ENCODE peak calls at places on chromosomes 16 and 17, in eight cellular contexts. G is SK-N-MC, B is left ventricle myocardium inferior, X is GM23338, F is small intestine, S is tibial artery, O is OCI-LY7, J is heart right ventricle. A is an unnamed sample.
A peak's percentile ranks its signal among the peaks of the same experiment; 100 is the strongest.

GRCh38 chr16:86791287-86792074 is 213.1 kb downstream of the FOXL1 start:
- DNase-seq in G (no peak), F (no peak), X (peak; percentile 42), S (no peak), J (no peak), O (no peak), B (no peak), A (no peak)

GRCh38 chr17:41026668-41027471 is at the start of gene KRTAP1-5:
- DNase-seq in X (no peak), J (no peak), O (no peak), F (no peak), B (no peak), S (no peak), G (no peak), A (peak; percentile 89)

GRCh38 chr17:8300226-8300625 is 5.0 kb upstream of the SLC25A35 start:
- DNase-seq in B (no peak), S (no peak), F (no peak), O (no peak), G (no peak), X (no peak), J (no peak), A (no peak)

GRCh38 chr16:7182510-7183109 is 150.0 kb upstream of the RBFOX1 start:
- DNase-seq in G (no peak), J (no peak), O (no peak), B (no peak), S (no peak), F (no peak), X (peak; percentile 21), A (no peak)

GRCh38 chr17:68861602-68862001 is 93.6 kb downstream of the ABCA8 start:
- DNase-seq in X (no peak), B (no peak), O (no peak), G (no peak), S (no peak), F (no peak), J (no peak), A (no peak)

GRCh38 chr17:63516910-63517824 is 6.0 kb upstream of the KCNH6 start:
- DNase-seq in O (no peak), X (no peak), J (no peak), G (no peak), F (no peak), S (no peak), B (no peak), A (peak; percentile 89)

GRCh38 chr16:86575754-86576557 is 2.4 kb upstream of the FOXL1 start:
- DNase-seq in J (peak; percentile 86), S (peak; percentile 89), O (peak; percentile 63), B (peak; percentile 86), F (peak; percentile 44), X (peak; percentile 98), G (no peak), A (peak; percentile 95)

GRCh38 chr17:43733956-43734355 is 24.6 kb downstream of the SOST start:
- DNase-seq in F (no peak), S (no peak), O (no peak), G (no peak), X (no peak), J (no peak), B (no peak), A (no peak)

GRCh38 chr16:83051451-83051850 is 424.7 kb downstream of the CDH13 start:
- DNase-seq in F (no peak), J (no peak), O (no peak), G (no peak), X (no peak), S (no peak), B (no peak), A (no peak)

GRCh38 chr17:915416-916201 is 64.0 kb downstream of the NXN start:
- DNase-seq in O (no peak), B (no peak), G (peak; percentile 3), S (no peak), X (peak; percentile 48), J (peak; percentile 75), F (no peak), A (peak; percentile 76)

GRCh38 chr17:56978441-56979090 is 635 bp downstream of the SCPEP1 start:
- DNase-seq in J (no peak), F (peak; percentile 51), S (no peak), B (no peak), O (peak; percentile 48), X (no peak), G (no peak), A (no peak)

GRCh38 chr17:28985950-28986713 is 19.7 kb downstream of the SEZ6 start:
- DNase-seq in B (no peak), O (no peak), F (no peak), G (no peak), X (peak; percentile 86), S (no peak), J (no peak), A (no peak)

GRCh38 chr16:22672830-22673210 is 141.1 kb upstream of the HS3ST2 start:
- DNase-seq in G (no peak), B (no peak), S (no peak), F (no peak), J (no peak), X (no peak), O (no peak), A (no peak)

DNA sequence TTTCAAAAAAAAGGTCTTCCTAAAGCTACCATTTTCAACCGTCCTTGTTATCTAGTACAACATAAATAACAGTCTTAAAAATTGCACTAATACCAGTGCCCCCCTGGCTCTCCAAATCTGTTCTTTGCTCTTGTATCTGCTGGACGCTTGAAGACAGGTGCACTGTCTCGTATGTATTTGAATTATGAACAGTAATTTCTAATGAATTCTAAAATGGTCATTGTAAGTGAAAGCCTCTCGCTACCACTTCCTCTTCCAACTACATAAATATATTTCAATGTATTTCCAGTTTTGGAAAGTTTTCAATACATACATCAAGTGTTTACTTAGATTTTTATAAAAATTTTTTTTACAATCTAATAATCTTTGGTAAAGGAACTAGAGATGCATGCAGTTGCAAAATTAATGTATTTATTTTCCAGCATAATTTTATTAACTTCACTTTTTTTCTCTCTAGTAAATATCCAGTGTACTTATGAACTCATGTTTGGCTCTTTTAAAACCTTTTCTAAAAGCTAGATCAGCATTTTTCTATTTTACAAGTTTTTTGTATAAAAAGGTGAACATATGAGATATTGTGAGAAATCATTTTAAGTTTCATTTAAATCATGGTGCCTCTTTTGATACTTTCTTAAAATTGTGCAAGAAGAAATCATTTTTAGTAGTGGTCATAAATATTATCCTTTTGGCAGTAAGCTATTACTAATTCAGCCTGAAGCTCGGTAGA is 31.0 kb downstream of the ERCC4 start:
- DNase-seq in X (no peak), J (no peak), S (no peak), F (no peak), G (no peak), O (no peak), B (no peak), A (no peak)
- H3K4me3 ChIP-seq in X (no peak overlapping the region), J (no peak overlapping the region), S (no peak overlapping the region), F (no peak overlapping the region), G (peak overlapping the region; percentile 44), O (no peak overlapping the region), B (no peak overlapping the region), A (no peak overlapping the region)

DNA sequence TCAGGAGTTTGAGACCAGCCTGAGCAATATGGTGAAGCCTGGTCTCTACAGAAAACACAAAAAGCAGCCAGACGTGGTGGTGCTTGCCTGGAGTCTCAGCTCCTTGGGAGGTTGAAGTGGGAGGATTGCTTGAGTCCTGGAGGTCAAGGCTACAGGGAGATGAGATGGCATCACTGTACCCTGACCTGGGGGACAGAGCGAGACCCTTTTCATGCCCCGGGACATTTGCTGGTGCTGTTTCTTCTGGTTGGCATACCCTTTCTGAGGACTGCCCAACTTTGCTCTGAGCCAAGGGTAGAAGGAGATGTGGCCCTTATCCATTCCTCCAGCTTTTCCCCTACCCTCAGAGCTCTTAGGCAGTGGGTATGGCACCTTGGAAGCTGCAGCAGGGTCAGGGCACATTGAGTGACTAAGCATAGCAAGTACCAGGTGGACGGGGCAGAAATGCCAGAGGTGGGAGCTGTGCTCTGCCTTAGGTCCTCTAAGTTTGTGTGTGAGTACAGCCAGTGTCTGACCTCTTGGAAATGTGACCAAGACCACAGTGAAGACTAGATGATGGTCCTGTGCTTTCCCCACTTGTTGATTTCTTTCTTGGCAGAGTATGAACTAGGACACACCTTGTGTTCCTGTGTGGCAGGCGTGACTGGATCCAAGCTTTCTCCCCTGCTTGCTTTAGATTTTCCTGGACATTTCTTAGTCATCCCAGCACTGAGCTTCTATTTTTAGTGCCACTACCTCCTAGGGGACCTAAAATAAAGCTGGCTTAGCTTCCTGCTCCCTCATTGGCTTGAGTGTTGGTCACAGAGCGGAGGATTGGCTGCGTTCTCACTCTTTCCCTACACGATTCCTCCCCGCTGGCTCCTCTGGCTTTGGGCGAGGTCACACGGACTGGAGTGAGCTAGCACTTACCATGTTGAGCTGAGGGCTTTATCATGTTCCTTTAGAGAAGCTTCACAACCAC is 9.9 kb upstream of the EDC4 start:
- DNase-seq in S (peak; percentile 88), J (peak; percentile 89), O (no peak), B (peak; percentile 77), X (no peak), F (no peak), G (no peak), A (peak; percentile 93)
- H3K27ac ChIP-seq in S (peak overlapping the region; percentile 83), J (peak overlapping the region; percentile 80), O (no peak overlapping the region), B (peak overlapping the region; percentile 93), X (peak overlapping the region; percentile 69), F (no peak overlapping the region), G (no peak overlapping the region), A (peak overlapping the region; percentile 89)

GRCh38 chr16:67892375-67892774 is 679 bp upstream of the PSKH1 start:
- DNase-seq in G (no peak), B (no peak), X (no peak), J (no peak), F (no peak), S (no peak), O (no peak), A (no peak)
- H3K36me3 ChIP-seq in G (no peaks in the 10 kb centered on the region), B (no peaks in the 10 kb centered on the region), X (no peaks in the 10 kb centered on the region), J (no peaks in the 10 kb centered on the region), F (no peaks in the 10 kb centered on the region), S (no peaks in the 10 kb centered on the region), O (no peaks in the 10 kb centered on the region), A (no peaks in the 10 kb centered on the region)

GRCh38 chr16:67702130-67702529 is 17.0 kb downstream of the GFOD2 start:
- DNase-seq in F (no peak), B (no peak), X (no peak), O (no peak), J (no peak), S (no peak), G (no peak), A (no peak)

GRCh38 chr16:67703626-67704025 is 15.5 kb downstream of the GFOD2 start:
- DNase-seq in J (no peak), O (no peak), F (no peak), S (no peak), G (no peak), X (no peak), B (no peak), A (no peak)

GRCh38 chr16:67704110-67704509 is 15.0 kb downstream of the GFOD2 start:
- DNase-seq in G (no peak), O (no peak), F (no peak), X (no peak), J (no peak), S (no peak), B (no peak), A (no peak)

GRCh38 chr16:67699265-67699664 is 19.9 kb downstream of the GFOD2 start:
- DNase-seq in F (no peak), B (no peak), G (no peak), J (no peak), O (no peak), X (no peak), S (no peak), A (no peak)

DNA sequence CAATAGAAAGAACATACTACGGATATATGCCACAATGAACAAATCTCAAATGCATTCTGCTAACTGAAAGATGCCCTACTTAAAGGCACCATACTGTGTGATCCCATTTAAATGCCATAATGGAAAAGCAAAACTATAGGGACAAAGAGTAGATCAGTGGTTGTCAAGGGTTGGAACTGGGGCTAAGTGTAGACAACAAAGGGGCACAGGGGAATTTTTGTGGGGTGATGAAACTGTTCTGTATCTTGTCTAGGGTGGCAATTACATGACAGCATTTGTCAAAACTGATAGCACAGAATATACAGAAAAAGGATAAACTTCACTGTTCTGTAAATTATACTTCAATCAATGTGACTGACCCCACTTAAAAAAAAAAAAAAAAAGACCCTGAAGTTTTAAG is 17.7 kb downstream of the GFOD2 start:
- DNase-seq in F (no peak), S (no peak), G (no peak), O (no peak), J (no peak), B (no peak), X (no peak), A (no peak)
- H3K4me3 ChIP-seq in F (no peak overlapping the region), S (no peak overlapping the region), G (no peak overlapping the region), O (no peak overlapping the region), J (no peak overlapping the region), B (no peak overlapping the region), X (no peak overlapping the region), A (no peak overlapping the region)